ENCODE peak calls at places on chromosomes 1 and 21, in four cellular contexts. K, B, G and Q are unnamed samples. For H3K4me1, the result is how much of the 10 kb centered on the place peaks cover.

GRCh38 chr1:6317101-6317760 is 56.3 kb upstream of the GPR153 start:
- DNase-seq in K (no peak), B (peak), G (no peak), Q (peak)

GRCh38 chr1:35544976-35545375 is 12.2 kb downstream of the KIAA0319L start:
- DNase-seq in B (no peak), G (no peak), K (peak), Q (peak)

GRCh38 chr1:234368320-234369032 is 4.8 kb upstream of the COA6 start:
- DNase-seq in G (no peak), B (no peak), K (no peak), Q (no peak)

GRCh38 chr1:184911103-184911502 is 63.2 kb downstream of the NIBAN1 start:
- DNase-seq in K (no peak), B (no peak), G (no peak), Q (no peak)

GRCh38 chr1:93631626-93632365 is 49.8 kb downstream of the BCAR3 start:
- DNase-seq in K (no peak), B (no peak), G (no peak), Q (peak)

GRCh38 chr1:29998686-29999085 is 724.7 kb downstream of the MATN1 start:
- DNase-seq in B (no peak), K (no peak), G (no peak), Q (no peak)

GRCh38 chr1:107318932-107319331 is 178.1 kb downstream of the NTNG1 start:
- DNase-seq in B (no peak), G (no peak), K (no peak), Q (no peak)

GRCh38 chr1:74933500-74933899 is 200.5 kb downstream of the TYW3 start:
- DNase-seq in B (no peak), K (no peak), G (no peak), Q (no peak)

GRCh38 chr1:174999216-174999925 is 376 bp upstream of the CACYBP start:
- DNase-seq in K (peak), G (peak), B (peak), Q (peak)

GRCh38 chr1:48196168-48196716 is 26.3 kb upstream of the SLC5A9 start:
- DNase-seq in G (no peak), B (no peak), K (no peak), Q (no peak)

GRCh38 chr21:16195896-16196443 is 466.2 kb downstream of the USP25 start:
- DNase-seq in G (no peak), B (peak), K (no peak), Q (peak)

GRCh38 chr1:29233693-29234092 is 2.6 kb upstream of the PTPRU start:
- DNase-seq in K (no peak), G (no peak), B (no peak), Q (no peak)

GRCh38 chr1:170567214-170567613 is 35.2 kb downstream of the GORAB start:
- DNase-seq in G (no peak), K (no peak), B (no peak), Q (no peak)

GRCh38 chr1:115408489-115409002 is 70.5 kb upstream of the NGF start:
- DNase-seq in K (no peak), B (no peak), G (no peak), Q (no peak)

GRCh38 chr1:164588388-164589341 is 29.7 kb downstream of the PBX1 start:
- DNase-seq in K (no peak), B (peak), G (peak), Q (peak)

GRCh38 chr1:63261736-63262142 is 60.6 kb upstream of the FOXD3 start:
- DNase-seq in B (no peak), K (no peak), G (no peak), Q (peak)

GRCh38 chr1:118767971-118768370 is 220.2 kb downstream of the TBX15 start:
- DNase-seq in G (no peak), K (no peak), B (no peak), Q (no peak)

GRCh38 chr1:37765937-37766664 is 1.2 kb upstream of the EPHA10 start:
- DNase-seq in K (no peak), B (no peak), G (no peak), Q (no peak)

GRCh38 chr1:210932104-210932503 is 201.8 kb downstream of the KCNH1 start:
- DNase-seq in B (no peak), K (no peak), G (no peak), Q (no peak)

GRCh38 chr1:200488375-200489165 is 78.7 kb upstream of the ZNF281 start:
- DNase-seq in B (peak), G (peak), K (no peak), Q (peak)

GRCh38 chr1:8679929-8680504 is 137.4 kb downstream of the RERE start:
- DNase-seq in B (no peak), G (no peak), K (no peak), Q (no peak)

GRCh38 chr1:8681911-8682310 is 135.5 kb downstream of the RERE start:
- DNase-seq in G (no peak), B (no peak), K (no peak), Q (no peak)

GRCh38 chr1:8682573-8682972 is 134.9 kb downstream of the RERE start:
- DNase-seq in K (no peak), G (no peak), B (no peak), Q (no peak)

GRCh38 chr1:8680628-8681316 is 136.7 kb downstream of the RERE start:
- DNase-seq in G (no peak), B (no peak), K (no peak), Q (no peak)

GRCh38 chr1:8681317-8681650 is 136.2 kb downstream of the RERE start:
- DNase-seq in G (no peak), K (no peak), B (no peak), Q (no peak)
- H3K4me3 ChIP-seq in G (peak), K (no peak), B (no peak), Q (no peak)

GRCh38 chr1:212290608-212291007 is 5.4 kb downstream of the PPP2R5A start:
- DNase-seq in K (no peak), G (no peak), B (peak), Q (no peak)
- H3K4me1 ChIP-seq in K (under half), G (under half), B (under half), Q (under half)

GRCh38 chr1:223144431-223144830 is 1.4 kb upstream of the TLR5 start:
- DNase-seq in K (no peak), G (no peak), B (no peak), Q (no peak)
- H3K4me3 ChIP-seq in K (no peak), G (no peak), B (no peak), Q (no peak)

GRCh38 chr1:229221106-229222019 is 49.5 kb upstream of the RAB4A start:
- DNase-seq in G (peak), K (no peak), B (no peak), Q (peak)
- H3K4me1 ChIP-seq in G (under half), K (under half), B (under half), Q (under half)

DNA sequence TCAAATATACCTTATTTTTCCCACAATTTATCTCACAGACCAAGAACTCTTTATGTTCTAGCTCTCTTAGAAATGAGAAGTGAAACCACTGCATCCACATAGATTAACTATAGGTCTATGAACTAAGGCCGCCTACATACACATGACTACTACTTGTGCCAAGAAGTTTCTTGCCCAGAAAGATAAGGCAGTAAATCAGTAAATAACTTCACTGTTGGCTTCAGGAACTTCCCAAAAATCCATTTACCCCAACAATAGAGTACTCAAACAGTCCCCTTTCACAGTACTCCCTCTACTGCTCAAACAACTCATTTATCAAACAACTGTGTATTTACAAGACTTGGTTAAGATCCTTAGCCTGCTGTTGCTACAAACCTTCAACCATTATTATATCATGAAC is 96.5 kb downstream of the NME7 start:
- DNase-seq in B (no peak), G (no peak), K (no peak), Q (no peak)
- H3K4me3 ChIP-seq in B (no peak), G (no peak), K (no peak), Q (no peak)

DNA sequence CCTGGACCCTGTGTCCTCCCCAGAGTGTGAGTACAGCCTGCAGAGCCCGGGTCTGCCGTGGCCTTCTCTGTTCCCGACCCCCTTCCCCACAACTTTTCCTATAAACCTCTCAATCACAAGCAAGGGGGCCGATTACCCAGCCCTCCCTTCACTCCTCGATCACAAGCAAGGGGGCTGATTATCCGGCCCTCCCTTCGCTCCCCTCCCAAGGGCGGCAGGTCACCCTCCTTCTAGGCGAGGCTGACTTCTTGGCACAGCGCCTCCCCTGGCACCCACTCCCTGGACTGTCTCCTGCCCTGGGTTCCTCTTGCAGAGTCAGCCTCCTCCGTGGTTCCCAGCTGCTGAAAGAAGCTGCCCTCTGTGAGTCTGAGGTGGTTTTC is 12.3 kb upstream of the LDLRAP1 start:
- DNase-seq in B (no peak), K (no peak), G (no peak), Q (no peak)
- H3K4me1 ChIP-seq in B (under half), K (under half), G (under half), Q (under half)

DNA sequence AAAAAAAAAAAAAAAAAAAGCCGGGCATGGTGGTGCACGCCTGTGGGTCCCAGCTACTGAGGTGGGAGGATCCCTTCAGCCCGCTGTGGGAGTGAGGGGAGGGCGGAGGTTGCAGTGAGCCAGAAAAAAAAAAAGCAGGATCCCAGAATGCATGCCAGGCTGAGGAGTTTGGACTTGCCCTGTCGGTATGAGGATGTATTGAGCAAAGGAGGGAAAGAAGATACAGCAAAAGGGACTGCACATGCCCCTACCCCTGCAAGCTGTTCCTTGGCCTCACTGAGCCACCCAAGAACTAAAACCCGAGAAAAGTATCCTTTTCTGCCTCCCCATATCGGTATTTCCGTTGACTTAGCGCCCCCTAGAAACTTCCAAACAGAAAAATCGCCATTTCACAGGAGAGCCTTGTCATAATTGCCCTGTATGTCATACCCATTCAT is 1.3 kb upstream of the GPATCH4 start:
- DNase-seq in B (peak), G (peak), K (no peak), Q (peak)
- H3K4me3 ChIP-seq in B (no peak), G (no peak), K (no peak), Q (no peak)

GRCh38 chr1:53370369-53370961 is 42.6 kb upstream of the LRP8 start:
- DNase-seq in G (no peak), B (no peak), K (no peak), Q (no peak)
- H3K4me1 ChIP-seq in G (under half), B (under half), K (under half), Q (under half)

GRCh38 chr1:198933506-198933905 is 294.7 kb downstream of the PTPRC start:
- DNase-seq in G (no peak), B (no peak), K (no peak), Q (no peak)
- H3K4me3 ChIP-seq in G (no peak), B (peak), K (peak), Q (no peak)

DNA sequence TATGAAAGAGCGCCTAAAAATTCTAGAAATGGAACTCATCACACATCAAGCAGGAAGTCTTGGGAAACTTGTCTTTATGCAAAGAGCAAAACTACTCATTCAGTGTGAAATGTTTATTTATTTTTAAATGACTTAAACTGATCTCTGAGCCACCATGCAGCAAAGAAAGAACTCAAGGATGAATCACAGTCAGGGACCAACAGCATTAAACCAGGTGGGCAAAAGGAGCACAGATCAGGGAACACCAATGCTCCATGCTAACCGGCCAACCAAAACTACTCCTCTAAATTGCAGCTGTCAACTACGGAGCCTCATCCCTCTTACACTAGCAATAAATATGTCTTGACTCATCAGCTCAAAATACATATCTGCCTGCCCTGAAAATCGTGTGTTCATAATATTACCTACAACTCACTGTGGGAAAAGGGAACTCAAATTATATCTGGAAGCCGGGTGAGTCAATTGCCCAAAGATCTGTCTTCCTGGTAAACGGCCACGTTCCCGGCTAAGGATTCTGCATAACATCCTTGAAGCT is 129.2 kb downstream of the PTPN14 start:
- DNase-seq in G (no peak), K (no peak), B (peak), Q (peak)
- H3K4me1 ChIP-seq in G (under half), K (under half), B (under half), Q (under half)